ENCODE peak calls at places on chromosomes 2 and 18, in five cellular contexts. Q, M, Y, T and V are unnamed samples.

GRCh38 chr2:34979148-34979547 is 1376.4 kb upstream of the CRIM1 start:
- DNase-seq in M (no peak), Q (no peak), T (no peak), Y (no peak), V (no peak)

GRCh38 chr18:34548120-34548972 is 161.8 kb upstream of the DTNA start:
- DNase-seq in T (no peak), Y (no peak), Q (no peak), M (no peak), V (no peak)

GRCh38 chr2:191292869-191293268 is 47.7 kb downstream of the MYO1B start:
- DNase-seq in Y (no peak), M (no peak), Q (no peak), T (no peak), V (no peak)

GRCh38 chr2:43348904-43349725 is 122.7 kb upstream of the ZFP36L2 start:
- DNase-seq in T (no peak), Y (no peak), Q (no peak), M (no peak), V (no peak)

GRCh38 chr2:160375802-160376469 is 117.7 kb downstream of the RBMS1 start:
- DNase-seq in Y (no peak), T (peak; percentile 68), Q (no peak), M (peak; percentile 60), V (no peak)

GRCh38 chr2:195382186-195382585 is 274.8 kb upstream of the SLC39A10 start:
- DNase-seq in M (no peak), T (no peak), Y (no peak), Q (no peak), V (no peak)

GRCh38 chr18:74196220-74197119 is 48.1 kb downstream of the TIMM21 start:
- DNase-seq in T (peak; percentile 68), Y (no peak), M (peak; percentile 72), Q (no peak), V (peak; percentile 42)

GRCh38 chr18:36120297-36120696 is 8.8 kb downstream of the SLC39A6 start:
- DNase-seq in T (no peak), Q (no peak), M (no peak), Y (no peak), V (no peak)

GRCh38 chr2:144453486-144454158 is 66.3 kb downstream of the ZEB2 start:
- DNase-seq in M (no peak), Y (no peak), T (peak; percentile 72), Q (no peak), V (no peak)

GRCh38 chr2:240958366-240959213 is 39.8 kb upstream of the SNED1 start:
- DNase-seq in Y (peak; percentile 49), M (no peak), Q (peak; percentile 70), T (no peak), V (no peak)

GRCh38 chr2:236562434-236562833 is 7.2 kb upstream of the ACKR3 start:
- DNase-seq in Y (no peak), T (peak; percentile 20), Q (no peak), M (peak; percentile 19), V (no peak)

GRCh38 chr2:179771791-179772190 is 89.6 kb downstream of the ZNF385B start:
- DNase-seq in T (no peak), M (no peak), Q (no peak), Y (no peak), V (peak; percentile 74)

GRCh38 chr18:10715791-10716190 is 190.0 kb downstream of the NAPG start:
- DNase-seq in T (peak; percentile 24), M (peak; percentile 56), Y (no peak), Q (peak; percentile 80), V (peak; percentile 49)

GRCh38 chr2:219520079-219520478 is 5.8 kb downstream of the ASIC4 start:
- DNase-seq in Y (no peak), M (no peak), T (no peak), Q (no peak), V (no peak)

GRCh38 chr2:189412330-189412953 is 28.8 kb upstream of the WDR75 start:
- DNase-seq in Q (no peak), M (peak; percentile 28), T (peak; percentile 69), Y (no peak), V (no peak)

GRCh38 chr2:33051586-33052385 is 105.0 kb downstream of the LTBP1 start:
- DNase-seq in T (peak; percentile 85), Y (no peak), M (peak; percentile 73), Q (no peak), V (no peak)

GRCh38 chr2:172087780-172088244 is 2.5 kb downstream of the DLX1 start:
- DNase-seq in M (no peak), T (no peak), Q (peak; percentile 68), Y (no peak), V (no peak)

GRCh38 chr18:21257383-21257782 is 15.4 kb downstream of the GREB1L start:
- DNase-seq in Y (no peak), Q (no peak), T (peak; percentile 55), M (no peak), V (no peak)

GRCh38 chr18:5894613-5895299 is 566 bp downstream of the TMEM200C start:
- DNase-seq in T (no peak), Y (peak; percentile 43), M (no peak), Q (peak; percentile 75), V (no peak)

GRCh38 chr2:233470007-233470687 is 96.4 kb downstream of the USP40 start:
- DNase-seq in Q (peak; percentile 80), M (no peak), Y (peak; percentile 78), T (no peak), V (no peak)

GRCh38 chr2:70516596-70516995 is 37.0 kb downstream of the TGFA start:
- DNase-seq in T (peak; percentile 59), Q (no peak), M (peak; percentile 64), Y (no peak), V (no peak)

GRCh38 chr2:118097657-118098056 is 9.4 kb downstream of the INSIG2 start:
- DNase-seq in M (no peak), T (no peak), Y (no peak), Q (no peak), V (no peak)

GRCh38 chr2:28362991-28363521 is 29.6 kb upstream of the FOSL2 start:
- DNase-seq in Y (no peak), T (no peak), Q (no peak), M (no peak), V (no peak)

GRCh38 chr18:48996901-48997463 is 46.2 kb upstream of the SMAD7 start:
- DNase-seq in Q (no peak), Y (no peak), M (peak; percentile 72), T (peak; percentile 95), V (peak; percentile 90)

GRCh38 chr2:57160976-57161375 is 885.6 kb upstream of the VRK2 start:
- DNase-seq in T (peak; percentile 75), Y (no peak), M (peak; percentile 17), Q (no peak), V (peak; percentile 16)

GRCh38 chr2:181517685-181518301 is 60.6 kb downstream of the ITGA4 start:
- DNase-seq in Q (no peak), T (no peak), M (peak; percentile 7), Y (no peak), V (peak; percentile 37)

GRCh38 chr2:57497489-57498096 is 549.0 kb upstream of the VRK2 start:
- DNase-seq in M (peak; percentile 55), T (peak; percentile 77), Y (peak; percentile 26), Q (no peak), V (no peak)